ENCODE peak calls at places on chromosome 22, in four cellular contexts. M is brain microvascular endothelial cell, X is body of pancreas, H is naive B cell. I is an unnamed sample.

GRCh38 chr22:38694049-38694448 is 6.7 kb downstream of the JOSD1 start:
- DNase-seq in M (no peak), X (no peak), H (no peak), I (no peak)

GRCh38 chr22:17964153-17964552 is 60.2 kb downstream of the MICAL3 start:
- DNase-seq in M (no peak), X (no peak), H (no peak), I (no peak)

GRCh38 chr22:28647216-28647615 is 32.4 kb downstream of the TTC28 start:
- DNase-seq in M (no peak), X (no peak), H (no peak), I (no peak)

GRCh38 chr22:16959345-16959930 is 48.6 kb downstream of the GAB4 start:
- DNase-seq in M (no peak), X (no peak), H (no peak), I (no peak)

GRCh38 chr22:50696799-50697561 is 24.4 kb downstream of the SHANK3 start:
- DNase-seq in M (no peak), X (peak; percentile 45), H (no peak), I (peak; percentile 49)

GRCh38 chr22:38239101-38239761 is 33.6 kb downstream of the TMEM184B start:
- DNase-seq in M (peak; percentile 85), X (peak; percentile 55), H (no peak), I (peak; percentile 64)

GRCh38 chr22:23164091-23164490 is 16.2 kb upstream of the BCR start:
- DNase-seq in M (no peak), X (no peak), H (no peak), I (no peak)

GRCh38 chr22:39627865-39628562 is 57.5 kb downstream of the CACNA1I start:
- DNase-seq in M (no peak), X (no peak), H (no peak), I (no peak)

GRCh38 chr22:23263651-23264555 is 83.6 kb downstream of the BCR start:
- DNase-seq in M (no peak), X (no peak), H (peak; percentile 39), I (no peak)

GRCh38 chr22:37519268-37520195 is at the start of gene CARD10:
- DNase-seq in M (no peak), X (peak; percentile 72), H (no peak), I (no peak)

GRCh38 chr22:31586137-31586920 is 75.7 kb downstream of the PISD start:
- DNase-seq in M (peak; percentile 87), X (no peak), H (no peak), I (peak; percentile 43)

GRCh38 chr22:19848298-19849224 is 6.1 kb downstream of the GNB1L start:
- DNase-seq in M (no peak), X (peak; percentile 66), H (no peak), I (peak; percentile 34)

GRCh38 chr22:49046546-49047305 is 780.9 kb downstream of the BRD1 start:
- DNase-seq in M (peak; percentile 5), X (peak; percentile 73), H (no peak), I (no peak)

GRCh38 chr22:19321757-19322156 is 30.2 kb upstream of the CLTCL1 start:
- DNase-seq in M (no peak), X (no peak), H (no peak), I (no peak)

GRCh38 chr22:25953276-25953675 is 211.3 kb downstream of the MYO18B start:
- DNase-seq in M (no peak), X (no peak), H (no peak), I (no peak)

GRCh38 chr22:36344106-36344827 is 43.5 kb downstream of the MYH9 start:
- DNase-seq in M (no peak), X (no peak), H (no peak), I (no peak)

GRCh38 chr22:50702261-50702671 is 29.6 kb downstream of the SHANK3 start:
- DNase-seq in M (no peak), X (no peak), H (no peak), I (no peak)

GRCh38 chr22:25364736-25365241 is 145.3 kb downstream of the CRYBB2 start:
- DNase-seq in M (no peak), X (no peak), H (no peak), I (no peak)

GRCh38 chr22:25698461-25698860 is 43.5 kb upstream of the MYO18B start:
- DNase-seq in M (no peak), X (no peak), H (no peak), I (no peak)

GRCh38 chr22:45616432-45616831 is 55.2 kb upstream of the ATXN10 start:
- DNase-seq in M (no peak), X (no peak), H (no peak), I (no peak)

GRCh38 chr22:45059296-45059695 is 49.5 kb upstream of the PHF21B start:
- DNase-seq in M (no peak), X (no peak), H (no peak), I (no peak)

GRCh38 chr22:41526802-41527799 is 17.2 kb downstream of the POLR3H start:
- DNase-seq in M (no peak), X (peak; percentile 57), H (peak; percentile 65), I (peak; percentile 52)

GRCh38 chr22:32880061-32880460 is 78.6 kb downstream of the TIMP3 start:
- DNase-seq in M (no peak), X (no peak), H (no peak), I (no peak)

GRCh38 chr22:24583221-24583971 is 9.5 kb downstream of the LRRC75B start:
- DNase-seq in M (no peak), X (peak; percentile 48), H (no peak), I (no peak)

I was measured in HTR-8/SVneo.